ENCODE peak calls at places on chromosomes 5 and 9, in four cellular contexts. C is CD4-positive, CD25-positive, alpha-beta regulatory T cell; D is WERI-Rb-1; B is lower lobe of right lung. T is an unnamed sample.

GRCh38 chr9:96256800-96257199 is 45.2 kb downstream of the HSD17B3 start:
- DNase-seq in D (peak; percentile 33), B (no peak), C (no peak), T (no peak)

GRCh38 chr5:162209005-162209605 is 141.5 kb downstream of the GABRG2 start:
- DNase-seq in B (no peak), D (peak; percentile 59), C (peak; percentile 13), T (no peak)

GRCh38 chr9:124500028-124500795 is 7.0 kb downstream of the NR5A1 start:
- DNase-seq in B (peak; percentile 37), D (no peak), C (no peak), T (no peak)

GRCh38 chr5:154316223-154316967 is 125.9 kb downstream of the GALNT10 start:
- DNase-seq in D (no peak), B (no peak), C (no peak), T (no peak)

GRCh38 chr5:84228266-84228665 is 156.4 kb downstream of the EDIL3 start:
- DNase-seq in B (no peak), D (no peak), C (no peak), T (no peak)

GRCh38 chr5:154384480-154385235 is 61.1 kb upstream of the SAP30L start:
- DNase-seq in B (no peak), C (no peak), D (no peak), T (no peak)

GRCh38 chr9:89890326-89890980 is 285.6 kb downstream of the GADD45G start:
- DNase-seq in C (no peak), D (no peak), B (no peak), T (no peak)

GRCh38 chr5:36689225-36689624 is 82.8 kb downstream of the SLC1A3 start:
- DNase-seq in D (no peak), C (no peak), B (no peak), T (no peak)

GRCh38 chr5:96219580-96220281 is 213.3 kb downstream of the PCSK1 start:
- DNase-seq in B (no peak), C (no peak), D (no peak), T (no peak)

GRCh38 chr5:73863911-73864310 is 237.9 kb downstream of the ARHGEF28 start:
- DNase-seq in B (no peak), C (no peak), D (no peak), T (no peak)

GRCh38 chr9:19934301-19934868 is 145.5 kb upstream of the SLC24A2 start:
- DNase-seq in B (no peak), D (no peak), C (no peak), T (no peak)
- H3K4me3 ChIP-seq in B (peak overlapping the region; percentile 49), D (no peak overlapping the region), C (no peak overlapping the region), T (peak overlapping the region; percentile 30)

DNA sequence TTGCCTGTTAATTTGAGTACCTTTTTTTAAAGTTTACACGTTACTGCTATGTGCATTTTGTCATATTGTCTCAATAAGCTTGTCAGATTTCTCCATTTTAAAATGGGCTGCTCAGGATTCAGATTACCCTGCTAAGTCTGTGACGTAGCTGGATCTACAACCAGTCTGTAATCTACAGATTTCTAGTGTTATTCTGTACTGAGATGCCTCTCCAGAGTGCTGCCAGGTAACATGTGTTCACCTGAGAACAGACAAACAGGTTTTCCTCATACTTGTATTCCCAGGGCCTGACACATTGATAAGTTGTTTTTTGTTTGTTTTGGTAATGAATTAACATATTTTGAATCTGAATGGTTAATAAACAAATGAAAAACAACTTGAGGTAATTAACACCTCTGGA is 15.3 kb downstream of the RAB24 start:
- DNase-seq in B (no peak), D (no peak), C (no peak), T (no peak)
- H3K36me3 ChIP-seq in B (peaks cover 100% of the 10 kb centered on the region), D (peaks cover 13% of the 10 kb centered on the region), C (peaks cover 81% of the 10 kb centered on the region), T (peaks cover 43% of the 10 kb centered on the region)

GRCh38 chr5:16574789-16575785 is 41.7 kb downstream of the RETREG1 start:
- DNase-seq in B (no peak), C (no peak), D (no peak), T (no peak)
- H3K27ac ChIP-seq in B (no peak overlapping the region), C (no peak overlapping the region), D (no peak overlapping the region), T (no peak overlapping the region)

GRCh38 chr9:4742246-4742645 is 1.2 kb upstream of the AK3 start:
- DNase-seq in C (no peak), B (no peak), D (no peak), T (no peak)
- H3K4me3 ChIP-seq in C (peak overlapping the region; percentile 26), B (peak overlapping the region; percentile 98), D (no peak overlapping the region), T (no peak overlapping the region)